ENCODE peak calls at places on chromosome 5, in four cellular contexts. E is WTC11, X is fibroblast of gingiva, H is mucosa of descending colon. C is an unnamed sample.

GRCh38 chr5:56585973-56586740 is 229.2 kb upstream of the MAP3K1 start:
- DNase-seq in E (no peak), X (peak), H (no peak), C (no peak)

GRCh38 chr5:172583931-172584511 is 57.0 kb upstream of the NEURL1B start:
- DNase-seq in E (no peak), X (no peak), H (no peak), C (no peak)

GRCh38 chr5:160555836-160556660 is 134.4 kb downstream of the PTTG1 start:
- DNase-seq in E (no peak), X (no peak), H (peak), C (peak)

GRCh38 chr5:62596691-62597090 is 18.1 kb downstream of the LRRC70 start:
- DNase-seq in E (no peak), X (no peak), H (no peak), C (no peak)

GRCh38 chr5:73213566-73213998 is 40.6 kb downstream of the TMEM174 start:
- DNase-seq in E (no peak), X (peak), H (no peak), C (no peak)

GRCh38 chr5:6573651-6574101 is 59.2 kb downstream of the NSUN2 start:
- DNase-seq in E (no peak), X (no peak), H (no peak), C (no peak)

GRCh38 chr5:122267195-122267594 is 44.8 kb upstream of the SNCAIP start:
- DNase-seq in E (no peak), X (no peak), H (no peak), C (no peak)

GRCh38 chr5:109354761-109355160 is 55.0 kb downstream of the PJA2 start:
- DNase-seq in E (no peak), X (no peak), H (no peak), C (no peak)

GRCh38 chr5:179260324-179261070 is 84.8 kb downstream of the ADAMTS2 start:
- DNase-seq in E (peak), X (no peak), H (no peak), C (no peak)

GRCh38 chr5:121199238-121199999 is 652.3 kb upstream of the FTMT start:
- DNase-seq in E (no peak), X (peak), H (no peak), C (no peak)

GRCh38 chr5:81080809-81081460 is 120.8 kb downstream of the RASGRF2 start:
- DNase-seq in E (no peak), X (peak), H (no peak), C (no peak)

GRCh38 chr5:145245354-145245753 is 589.8 kb downstream of the PRELID2 start:
- DNase-seq in E (no peak), X (peak), H (no peak), C (no peak)

GRCh38 chr5:64947031-64947430 is 178.3 kb downstream of the CWC27 start:
- DNase-seq in E (no peak), X (no peak), H (no peak), C (no peak)

GRCh38 chr5:15500326-15500958 is 462 bp downstream of the FBXL7 start:
- DNase-seq in E (peak), X (peak), H (peak), C (peak)

GRCh38 chr5:154714271-154714986 is 40.7 kb upstream of the LARP1 start:
- DNase-seq in E (no peak), X (no peak), H (peak), C (peak)

GRCh38 chr5:173497685-173498084 is 118.8 kb downstream of the BOD1 start:
- DNase-seq in E (no peak), X (no peak), H (no peak), C (no peak)

GRCh38 chr5:59039003-59039295 is 456.1 kb downstream of the RAB3C start:
- DNase-seq in E (peak), X (no peak), H (no peak), C (no peak)

GRCh38 chr5:113495402-113495801 is 7.1 kb upstream of the MCC start:
- DNase-seq in E (no peak), X (no peak), H (no peak), C (no peak)

GRCh38 chr5:108093186-108093585 is 288.7 kb downstream of the FBXL17 start:
- DNase-seq in E (no peak), X (peak), H (no peak), C (no peak)

GRCh38 chr5:61755726-61756125 is 423.7 kb downstream of the ZSWIM6 start:
- DNase-seq in E (no peak), X (no peak), H (no peak), C (no peak)

GRCh38 chr5:147791181-147791580 is 8.7 kb upstream of the JAKMIP2 start:
- DNase-seq in E (no peak), X (no peak), H (no peak), C (no peak)

GRCh38 chr5:80260461-80260860 is 4.6 kb upstream of the SERINC5 start:
- DNase-seq in E (no peak), X (no peak), H (peak), C (no peak)

GRCh38 chr5:42570946-42571625 is 147.8 kb downstream of the GHR start:
- DNase-seq in E (no peak), X (peak), H (no peak), C (no peak)

GRCh38 chr5:7904170-7904569 is 35.2 kb downstream of the MTRR start:
- DNase-seq in E (no peak), X (peak), H (no peak), C (no peak)

GRCh38 chr5:161544350-161544765 is 2.2 kb downstream of the GABRB2 start:
- DNase-seq in E (peak), X (no peak), H (peak), C (no peak)

GRCh38 chr5:143986567-143987242 is 174.7 kb downstream of the HMHB1 start:
- DNase-seq in E (no peak), X (peak), H (no peak), C (no peak)

GRCh38 chr5:124712724-124713305 is 33.6 kb downstream of the ZNF608 start:
- DNase-seq in E (no peak), X (no peak), H (no peak), C (no peak)

GRCh38 chr5:142749321-142749720 is 20.9 kb upstream of the ARHGAP26 start:
- DNase-seq in E (no peak), X (peak), H (no peak), C (no peak)